ENCODE peak calls at places on chromosomes 3 and 15, in six cellular contexts. T, R, B, E, A and I are unnamed samples. For H3K27me3, the result is how much of the 10 kb centered on the place peaks cover.

GRCh38 chr15:64891546-64891945 is 20.2 kb upstream of the ANKDD1A start:
- DNase-seq in T (no peak), R (no peak), B (peak), E (no peak), A (no peak), I (no peak)

GRCh38 chr3:46866720-46867549 is 3.7 kb upstream of the MYL3 start:
- DNase-seq in T (peak), R (peak), B (peak), E (no peak), A (peak), I (no peak)

GRCh38 chr3:5585085-5585484 is 397.6 kb downstream of the EDEM1 start:
- DNase-seq in T (no peak), R (no peak), B (no peak), E (no peak), A (no peak), I (no peak)

GRCh38 chr3:195030791-195031321 is 240.1 kb downstream of the XXYLT1 start:
- DNase-seq in T (no peak), R (no peak), B (no peak), E (no peak), A (no peak), I (no peak)

GRCh38 chr15:73994912-73995622 is 551 bp downstream of the PML start:
- DNase-seq in T (peak), R (no peak), B (no peak), E (no peak), A (peak), I (no peak)

GRCh38 chr3:150253622-150254021 is 154.5 kb upstream of the TSC22D2 start:
- DNase-seq in T (no peak), R (no peak), B (no peak), E (no peak), A (peak), I (no peak)

GRCh38 chr3:176521531-176522175 is 675.6 kb downstream of the TBL1XR1 start:
- DNase-seq in T (no peak), R (no peak), B (no peak), E (no peak), A (no peak), I (no peak)

GRCh38 chr3:88036221-88036620 is 22.6 kb downstream of the CGGBP1 start:
- DNase-seq in T (no peak), R (no peak), B (no peak), E (no peak), A (no peak), I (no peak)

GRCh38 chr3:134965849-134966248 is 170.8 kb downstream of the EPHB1 start:
- DNase-seq in T (no peak), R (no peak), B (no peak), E (no peak), A (no peak), I (no peak)

GRCh38 chr15:94375997-94376396 is 144.6 kb downstream of the MCTP2 start:
- DNase-seq in T (no peak), R (no peak), B (no peak), E (no peak), A (no peak), I (no peak)
- TF ChIP-seq CTCF in T (no peak), R (no peak), B (peak), E (no peak), A (peak), I (no peak)

GRCh38 chr3:159764211-159765024 is 224.2 kb upstream of the IL12A start:
- DNase-seq in T (peak), R (peak), B (peak), E (peak), A (peak), I (peak)
- H3K4me3 ChIP-seq in T (peak), R (peak), B (peak), E (peak), A (peak), I (peak)

GRCh38 chr15:33344111-33344510 is 33.3 kb downstream of the RYR3 start:
- DNase-seq in T (no peak), R (no peak), B (no peak), E (no peak), A (no peak), I (peak)

GRCh38 chr15:33341943-33342342 is 31.2 kb downstream of the RYR3 start:
- DNase-seq in T (no peak), R (no peak), B (no peak), E (no peak), A (no peak), I (no peak)

GRCh38 chr15:33344530-33344929 is 33.8 kb downstream of the RYR3 start:
- DNase-seq in T (no peak), R (no peak), B (no peak), E (no peak), A (no peak), I (no peak)

DNA sequence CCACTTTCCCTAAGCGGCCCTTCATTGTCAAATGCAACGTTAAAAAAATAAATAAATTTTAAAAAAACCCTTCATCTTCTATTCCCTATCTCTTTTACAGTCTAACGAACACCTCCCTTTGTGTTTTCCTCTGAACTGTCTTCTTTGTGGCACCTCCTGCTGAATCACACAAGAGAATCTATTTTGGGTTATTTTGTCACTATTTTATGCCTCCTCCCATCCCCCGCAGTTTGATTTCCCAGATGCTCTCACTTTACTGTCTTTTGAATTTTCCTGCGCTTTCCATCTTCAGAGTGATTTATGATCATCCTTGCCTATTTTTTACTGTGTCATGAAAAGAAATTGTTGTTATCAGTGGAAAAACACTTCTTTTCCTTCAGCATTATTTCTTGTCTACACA is 32.5 kb downstream of the RYR3 start:
- DNase-seq in T (no peak), R (no peak), B (no peak), E (no peak), A (no peak), I (no peak)
- H3K27me3 ChIP-seq in T (under half), R (under half), B (under half), E (under half), A (under half), I (under half)

GRCh38 chr3:79148786-79149185 is 619.0 kb downstream of the ROBO1 start:
- DNase-seq in T (no peak), R (no peak), B (no peak), E (no peak), A (no peak), I (no peak)

GRCh38 chr3:79140718-79141117 is 627.1 kb downstream of the ROBO1 start:
- DNase-seq in T (no peak), R (no peak), B (no peak), E (peak), A (no peak), I (no peak)

GRCh38 chr3:79146024-79146423 is 621.8 kb downstream of the ROBO1 start:
- DNase-seq in T (no peak), R (no peak), B (no peak), E (no peak), A (no peak), I (no peak)
- TF ChIP-seq CTCF in T (no peak), R (no peak), B (no peak), E (no peak), A (no peak), I (no peak)

GRCh38 chr15:91101356-91101920 is 1.4 kb downstream of the SV2B start:
- DNase-seq in T (no peak), R (no peak), B (no peak), E (no peak), A (no peak), I (no peak)
- H3K4me3 ChIP-seq in T (no peak), R (peak), B (peak), E (no peak), A (peak), I (peak)